ENCODE peak calls at places on chromosome 14, in eight cellular contexts. P is lower lobe of right lung; G is CD8-positive, alpha-beta memory T cell; O is brain microvascular endothelial cell; A is left lung; Y is mammary epithelial cell; Z is uterus; X is spleen. V is an unnamed sample. For H3K27me3, the result is how much of the 10 kb centered on the place peaks cover.

GRCh38 chr14:23373041-23373440 is 432 bp downstream of the IL25 start:
- DNase-seq in O (no peak), Z (no peak), X (peak), G (no peak), Y (no peak), A (no peak), P (no peak), V (no peak)

GRCh38 chr14:20568393-20568792 is 7.5 kb upstream of the RNASE9 start:
- DNase-seq in X (no peak), A (no peak), Y (no peak), O (no peak), G (no peak), P (no peak), Z (no peak), V (no peak)

GRCh38 chr14:100810861-100811461 is 15.0 kb upstream of the MEG3 start:
- DNase-seq in A (no peak), O (no peak), Z (no peak), Y (no peak), P (no peak), X (no peak), G (no peak), V (no peak)

GRCh38 chr14:99125616-99126431 is 146.2 kb downstream of the BCL11B start:
- DNase-seq in A (no peak), G (no peak), O (no peak), X (peak), Z (no peak), P (no peak), Y (peak), V (peak)

GRCh38 chr14:79298373-79298772 is 912.9 kb downstream of the DIO2 start:
- DNase-seq in Z (no peak), Y (no peak), G (no peak), P (no peak), A (no peak), O (no peak), X (no peak), V (no peak)

GRCh38 chr14:22626590-22626989 is 17.6 kb downstream of the OR6J1 start:
- DNase-seq in O (no peak), Z (no peak), Y (no peak), G (no peak), X (no peak), A (no peak), P (no peak), V (no peak)

GRCh38 chr14:32710351-32711102 is 228.2 kb upstream of the NPAS3 start:
- DNase-seq in Z (no peak), X (no peak), Y (no peak), A (no peak), O (no peak), G (no peak), P (no peak), V (no peak)

GRCh38 chr14:61570961-61571299 is 124.4 kb upstream of the HIF1A start:
- DNase-seq in G (no peak), Y (no peak), X (no peak), P (no peak), A (no peak), Z (no peak), O (no peak), V (no peak)

GRCh38 chr14:35122696-35123387 is 490 bp downstream of the PRORP start:
- DNase-seq in A (no peak), Y (peak), G (no peak), X (peak), O (peak), P (no peak), Z (no peak), V (no peak)

GRCh38 chr14:56342419-56342901 is 224.2 kb downstream of the PELI2 start:
- DNase-seq in P (no peak), Z (no peak), G (no peak), O (peak), X (no peak), A (no peak), Y (no peak), V (no peak)

GRCh38 chr14:58749066-58749669 is 111.4 kb downstream of the DACT1 start:
- DNase-seq in Z (no peak), X (no peak), O (peak), G (no peak), A (no peak), Y (peak), P (peak), V (peak)

GRCh38 chr14:37262649-37263048 is 64.9 kb downstream of the MIPOL1 start:
- DNase-seq in Y (no peak), O (no peak), P (no peak), A (no peak), G (no peak), Z (no peak), X (no peak), V (no peak)

GRCh38 chr14:52060080-52060479 is 8.8 kb downstream of the NID2 start:
- DNase-seq in A (no peak), X (no peak), O (no peak), Z (no peak), Y (no peak), P (no peak), G (no peak), V (no peak)

GRCh38 chr14:27995688-27996087 is 770.9 kb upstream of the FOXG1 start:
- DNase-seq in X (no peak), O (no peak), Y (no peak), P (no peak), G (no peak), Z (no peak), A (no peak), V (no peak)

GRCh38 chr14:43413094-43413493 is 1094.0 kb downstream of the FSCB start:
- DNase-seq in O (no peak), G (no peak), X (no peak), A (no peak), P (no peak), Z (no peak), Y (no peak), V (no peak)

GRCh38 chr14:61671086-61671485 is 24.2 kb upstream of the HIF1A start:
- DNase-seq in A (no peak), Y (no peak), Z (no peak), O (no peak), P (no peak), G (peak), X (no peak), V (no peak)

GRCh38 chr14:73227812-73228781 is 9.2 kb upstream of the PAPLN start:
- DNase-seq in X (no peak), O (peak), Z (peak), G (no peak), P (peak), Y (peak), A (no peak), V (peak)

GRCh38 chr14:56224691-56225681 is 106.8 kb downstream of the PELI2 start:
- DNase-seq in G (no peak), O (no peak), X (no peak), A (peak), Y (no peak), Z (no peak), P (no peak), V (no peak)

GRCh38 chr14:74400328-74400727 is 25.7 kb downstream of the SYNDIG1L start:
- DNase-seq in A (no peak), X (no peak), P (no peak), O (peak), Y (no peak), Z (no peak), G (no peak), V (no peak)

DNA sequence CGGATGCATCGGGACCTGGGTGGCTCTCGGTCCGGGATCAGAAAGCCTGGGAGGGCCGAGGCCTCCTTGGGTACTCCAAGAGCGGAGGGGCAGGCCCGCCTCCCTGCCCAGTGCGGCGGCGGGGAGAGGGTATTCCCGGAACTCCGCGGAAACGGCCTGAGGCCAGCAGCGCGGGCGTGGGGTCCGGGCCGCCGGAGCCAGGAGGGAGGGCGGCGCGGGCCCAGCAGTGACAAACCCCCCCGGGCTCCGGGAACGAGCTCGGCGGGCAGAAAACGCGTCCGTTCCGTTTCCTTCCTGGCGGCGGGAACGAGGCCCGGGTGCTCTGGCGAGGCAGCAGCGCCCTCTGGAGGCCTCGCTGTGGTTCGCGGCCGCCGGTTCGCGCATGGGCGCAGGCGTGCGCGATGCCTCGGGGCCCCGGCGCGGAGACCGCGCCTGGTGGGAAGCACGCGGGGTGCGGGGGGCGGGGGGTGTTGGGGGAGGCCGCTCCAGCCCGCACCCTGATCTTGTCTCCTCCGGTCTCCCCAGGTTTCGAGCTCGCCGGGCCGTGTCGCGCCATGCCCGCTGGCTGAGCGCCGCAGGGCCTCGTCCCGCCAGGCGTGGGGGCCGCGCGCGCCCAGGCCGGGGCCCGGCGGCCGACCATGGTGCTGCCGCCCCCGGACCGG is 1.9 kb downstream of the TMEM121 start:
- DNase-seq in P (peak), O (peak), Y (peak), A (peak), G (peak), Z (peak), X (peak), V (peak)
- H3K27ac ChIP-seq in P (peak), O (no peak), Y (no peak), A (no peak), G (no peak), Z (peak), X (peak), V (no peak)

GRCh38 chr14:103279129-103280025 is 54.7 kb upstream of the EIF5 start:
- DNase-seq in Y (no peak), Z (no peak), A (no peak), G (no peak), P (no peak), X (no peak), O (no peak), V (no peak)
- H3K27me3 ChIP-seq in Y (under half), Z (under half), A (half or more), G (under half), P (half or more), X (half or more), O (under half), V (under half)

GRCh38 chr14:91412939-91413338 is 4.7 kb downstream of the CCDC88C start:
- DNase-seq in G (no peak), Z (no peak), X (no peak), P (no peak), A (no peak), O (no peak), Y (no peak), V (no peak)
- H3K27ac ChIP-seq in G (peak), Z (no peak), X (no peak), P (peak), A (peak), O (no peak), Y (no peak), V (no peak)

DNA sequence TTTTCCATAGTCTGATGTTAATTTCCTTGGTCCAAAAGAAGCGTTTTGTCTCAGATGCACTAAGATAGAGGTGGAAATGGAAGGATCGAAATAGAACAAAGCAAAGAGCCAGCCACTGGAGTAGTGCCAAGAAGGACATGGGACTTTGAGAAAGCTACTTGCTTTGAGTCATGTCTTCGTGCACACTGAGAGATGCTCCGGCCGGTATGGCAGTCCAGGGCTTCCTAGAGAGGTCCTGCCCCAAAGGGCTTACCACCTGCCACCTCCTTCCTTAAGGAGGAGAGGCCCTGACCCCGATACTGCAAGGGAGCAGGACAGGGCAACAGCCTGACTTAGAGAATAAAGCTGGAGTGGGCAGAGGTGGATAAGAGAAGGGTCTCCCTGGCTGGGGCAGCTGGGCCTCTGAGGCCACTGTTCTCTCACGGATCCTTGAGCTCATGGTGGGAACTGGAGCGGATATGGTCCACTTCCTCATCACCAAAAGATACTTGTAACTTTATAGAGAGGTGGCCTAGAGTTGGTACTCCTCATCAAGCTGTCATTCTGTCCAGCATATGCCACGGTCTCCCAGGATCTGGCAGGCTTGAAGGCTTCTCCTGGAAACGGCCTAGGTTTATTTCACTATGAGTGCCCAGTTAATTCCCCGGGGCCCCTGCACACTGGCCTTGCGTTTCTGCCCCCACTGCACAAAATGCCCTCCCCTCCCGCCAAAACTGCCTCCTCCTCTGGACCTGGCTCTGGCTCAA is 57.4 kb downstream of the FOXN3 start:
- DNase-seq in A (no peak), Z (peak), P (no peak), O (no peak), Y (no peak), G (no peak), X (no peak), V (no peak)
- H3K27me3 ChIP-seq in A (under half), Z (under half), P (under half), O (under half), Y (under half), G (under half), X (under half), V (under half)

V was measured in SJSA1.